ENCODE peak calls at places on chromosomes 13 and 19, in four cellular contexts. C, S, T and X are unnamed samples.

GRCh38 chr13:26255717-26256277 is 1.9 kb downstream of the CDK8 start:
- DNase-seq in C (peak; percentile 20), S (no peak), T (no peak), X (peak; percentile 39)

GRCh38 chr19:47637550-47637949 is 28.6 kb downstream of the BICRA start:
- DNase-seq in C (no peak), S (no peak), T (no peak), X (no peak)

GRCh38 chr13:39765801-39766463 is 110.5 kb downstream of the COG6 start:
- DNase-seq in C (no peak), S (no peak), T (no peak), X (peak; percentile 42)

GRCh38 chr13:48633695-48634094 is 20.0 kb upstream of the CYSLTR2 start:
- DNase-seq in C (no peak), S (no peak), T (no peak), X (no peak)

GRCh38 chr19:53019684-53020083 is 6.0 kb downstream of the ERVV-1 start:
- DNase-seq in C (no peak), S (peak; percentile 74), T (no peak), X (no peak)

GRCh38 chr13:109211616-109212015 is 574.8 kb downstream of the IRS2 start:
- DNase-seq in C (no peak), S (no peak), T (no peak), X (peak; percentile 46)

GRCh38 chr19:8209111-8209964 is at the start of gene CERS4:
- DNase-seq in C (peak; percentile 82), S (peak; percentile 92), T (no peak), X (peak; percentile 98)

GRCh38 chr19:1406496-1406817 is 929 bp upstream of the DAZAP1 start:
- DNase-seq in C (no peak), S (no peak), T (peak; percentile 4), X (no peak)

GRCh38 chr19:48872884-48873475 is 759 bp downstream of the PPP1R15A start:
- DNase-seq in C (peak; percentile 93), S (peak; percentile 72), T (peak; percentile 77), X (peak; percentile 78)

GRCh38 chr19:8686549-8686948 is 12.0 kb downstream of the ACTL9 start:
- DNase-seq in C (no peak), S (no peak), T (no peak), X (no peak)

GRCh38 chr19:10603084-10603872 is 16.2 kb upstream of the AP1M2 start:
- DNase-seq in C (no peak), S (peak; percentile 57), T (peak; percentile 70), X (peak; percentile 53)

GRCh38 chr13:76621726-76622125 is 264.5 kb downstream of the KCTD12 start:
- DNase-seq in C (no peak), S (no peak), T (no peak), X (no peak)

GRCh38 chr13:43663474-43664090 is 123.2 kb downstream of the ENOX1 start:
- DNase-seq in C (no peak), S (no peak), T (no peak), X (no peak)

GRCh38 chr13:19984430-19985218 is 26.1 kb downstream of the ZMYM2 start:
- DNase-seq in C (peak; percentile 16), S (no peak), T (peak; percentile 50), X (peak; percentile 20)

GRCh38 chr13:83883061-83883523 is 818 bp upstream of the SLITRK1 start:
- DNase-seq in C (no peak), S (peak; percentile 45), T (no peak), X (no peak)

GRCh38 chr19:52963229-52963760 is 614 bp upstream of the ZNF816 start:
- DNase-seq in C (peak; percentile 2), S (peak; percentile 66), T (no peak), X (peak; percentile 53)

GRCh38 chr19:17751103-17751911 is at the start of gene FCHO1:
- DNase-seq in C (peak; percentile 45), S (no peak), T (peak; percentile 87), X (no peak)

GRCh38 chr19:34228347-34228746 is 26.0 kb upstream of the GARRE1 start:
- DNase-seq in C (no peak), S (no peak), T (no peak), X (no peak)

GRCh38 chr13:84362777-84363176 is 480.5 kb upstream of the SLITRK1 start:
- DNase-seq in C (no peak), S (no peak), T (no peak), X (no peak)

GRCh38 chr19:49436381-49437017 is 4.8 kb downstream of the SLC17A7 start:
- DNase-seq in C (no peak), S (peak; percentile 100), T (no peak), X (peak; percentile 84)

GRCh38 chr13:23786607-23787006 is 102.6 kb downstream of the MIPEP start:
- DNase-seq in C (no peak), S (no peak), T (no peak), X (no peak)

GRCh38 chr19:38596057-38596981 is 21.4 kb downstream of the MAP4K1 start:
- DNase-seq in C (peak; percentile 20), S (peak; percentile 100), T (no peak), X (peak; percentile 88)

GRCh38 chr13:99988469-99989375 is 7.1 kb downstream of the ZIC2 start:
- DNase-seq in C (no peak), S (peak; percentile 75), T (no peak), X (peak; percentile 39)

GRCh38 chr13:56187331-56187730 is 953.4 kb upstream of the PRR20A start:
- DNase-seq in C (no peak), S (no peak), T (no peak), X (no peak)

GRCh38 chr13:35768551-35768950 is 292.1 kb upstream of the MAB21L1 start:
- DNase-seq in C (no peak), S (no peak), T (no peak), X (no peak)

GRCh38 chr19:7676376-7676775 is 514 bp upstream of the MCEMP1 start:
- DNase-seq in C (no peak), S (no peak), T (no peak), X (no peak)

GRCh38 chr13:46624353-46624752 is 71.4 kb downstream of the LRCH1 start:
- DNase-seq in C (no peak), S (no peak), T (no peak), X (no peak)

GRCh38 chr13:19910336-19911072 is 47.1 kb upstream of the ZMYM5 start:
- DNase-seq in C (no peak), S (no peak), T (no peak), X (no peak)

GRCh38 chr19:49924004-49924880 is 4.8 kb upstream of the ATF5 start:
- DNase-seq in C (no peak), S (no peak), T (peak; percentile 56), X (no peak)

GRCh38 chr19:17473041-17473440 is 2.7 kb downstream of the SLC27A1 start:
- DNase-seq in C (no peak), S (no peak), T (no peak), X (no peak)

GRCh38 chr13:41905600-41906254 is 55.2 kb downstream of the VWA8 start:
- DNase-seq in C (peak; percentile 28), S (no peak), T (no peak), X (peak; percentile 33)

GRCh38 chr19:14505488-14506239 is 9.7 kb upstream of the GIPC1 start:
- DNase-seq in C (peak; percentile 64), S (peak; percentile 97), T (no peak), X (peak; percentile 78)

GRCh38 chr13:110874508-110874960 is 40.3 kb downstream of the ANKRD10 start:
- DNase-seq in C (peak; percentile 37), S (peak; percentile 93), T (no peak), X (peak; percentile 96)

GRCh38 chr13:74868044-74868443 is 613.9 kb downstream of the TBC1D4 start:
- DNase-seq in C (no peak), S (no peak), T (no peak), X (no peak)

GRCh38 chr13:62512194-62513141 is 1096.8 kb upstream of the PCDH20 start:
- DNase-seq in C (peak; percentile 29), S (peak; percentile 68), T (peak; percentile 24), X (peak; percentile 23)

GRCh38 chr19:28242317-28242927 is 970.5 kb downstream of the UQCRFS1 start:
- DNase-seq in C (no peak), S (peak; percentile 75), T (no peak), X (peak; percentile 44)
- TF ChIP-seq TCF12 in C (no peak), S (no peak), T (no peak), X (no peak)

DNA sequence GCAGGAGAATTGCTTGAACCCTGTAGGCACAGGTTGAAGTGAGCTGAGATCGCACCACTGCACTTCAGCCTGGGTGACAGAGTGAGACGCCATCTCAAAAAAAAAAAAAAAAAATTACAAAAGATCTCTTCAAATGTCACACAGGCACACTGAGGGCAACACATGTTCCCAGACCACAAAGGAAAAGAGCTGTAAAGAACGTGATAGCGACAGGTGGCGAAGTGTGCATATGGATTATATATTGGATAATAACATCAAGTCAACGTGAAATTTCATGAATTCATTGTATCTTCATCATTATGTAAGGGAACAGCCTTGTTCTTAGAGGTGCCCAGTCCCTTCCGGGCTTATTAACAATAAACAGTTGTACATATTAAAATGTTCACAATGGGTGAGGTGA is 31.8 kb upstream of the DPP9 start:
- DNase-seq in C (no peak), S (no peak), T (no peak), X (no peak)
- TF ChIP-seq TCF12 in C (no peak), S (no peak), T (no peak), X (no peak)

GRCh38 chr19:41883821-41884733 is 1.1 kb downstream of the ARHGEF1 start:
- DNase-seq in C (peak; percentile 93), S (peak; percentile 95), T (peak; percentile 86), X (peak; percentile 98)

GRCh38 chr19:41886761-41887710 is 4.1 kb downstream of the ARHGEF1 start:
- DNase-seq in C (no peak), S (no peak), T (no peak), X (no peak)

GRCh38 chr19:41889896-41890295 is 6.9 kb downstream of the ARHGEF1 start:
- DNase-seq in C (no peak), S (no peak), T (no peak), X (no peak)

GRCh38 chr19:41888926-41889325 is 5.9 kb downstream of the ARHGEF1 start:
- DNase-seq in C (no peak), S (no peak), T (no peak), X (no peak)

DNA sequence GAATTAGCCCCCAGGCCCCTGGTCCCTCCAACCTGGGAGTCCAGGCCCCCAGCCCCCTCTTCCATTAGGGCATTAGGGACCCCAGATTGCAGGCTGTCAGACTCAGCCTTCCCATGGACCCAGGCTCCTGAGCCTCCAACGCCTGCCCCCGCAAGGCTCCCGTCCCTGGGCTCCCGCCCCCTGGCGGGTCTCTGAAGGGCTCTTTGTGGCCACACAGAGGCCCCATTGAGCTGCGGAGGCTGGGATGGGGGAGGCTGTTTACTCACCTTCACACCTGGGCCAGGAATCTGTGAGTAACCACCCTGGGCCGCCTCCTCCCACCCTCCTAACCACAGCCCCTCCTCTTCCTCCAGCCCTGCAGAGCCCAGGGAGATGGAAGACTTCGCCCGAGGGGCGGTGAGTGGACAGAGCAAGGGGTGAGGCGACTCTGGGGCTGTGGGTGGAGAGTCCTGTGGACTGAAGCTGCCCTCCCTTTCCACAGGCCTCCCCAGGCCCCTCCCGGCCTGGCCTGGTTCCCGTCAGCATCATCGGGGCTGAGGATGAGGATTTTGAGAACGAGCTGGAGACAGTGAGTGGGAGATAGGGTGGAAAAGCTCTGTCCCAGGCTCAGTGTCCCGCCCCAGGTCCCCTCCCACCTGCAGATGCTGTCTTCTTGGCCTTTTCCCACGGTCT is 4.9 kb downstream of the ARHGEF1 start:
- DNase-seq in C (peak; percentile 95), S (peak; percentile 74), T (no peak), X (no peak)
- TF ChIP-seq TCF12 in C (no peak), S (peak; percentile 90), T (peak; percentile 58), X (no peak)

GRCh38 chr19:4909172-4909896 is at the start of gene UHRF1:
- DNase-seq in C (peak; percentile 58), S (peak; percentile 54), T (no peak), X (peak; percentile 93)

GRCh38 chr19:4910594-4911273 is 1.4 kb downstream of the UHRF1 start:
- DNase-seq in C (no peak), S (no peak), T (no peak), X (peak; percentile 62)

GRCh38 chr19:4909897-4910593 is 744 bp downstream of the UHRF1 start:
- DNase-seq in C (peak; percentile 81), S (peak; percentile 92), T (peak; percentile 51), X (peak; percentile 99)

GRCh38 chr19:4911786-4912672 is 2.7 kb downstream of the UHRF1 start:
- DNase-seq in C (peak; percentile 40), S (peak; percentile 80), T (no peak), X (peak; percentile 82)

GRCh38 chr19:4911314-4911713 is 2.0 kb downstream of the UHRF1 start:
- DNase-seq in C (no peak), S (no peak), T (no peak), X (no peak)
- TF ChIP-seq TCF12 in C (no peak), S (no peak), T (no peak), X (no peak)